ENCODE peak calls at places on chromosomes 11 and 22, in six cellular contexts. One of them, this sample, is unnamed. For H3K9me3, H4K20me1 and H3K4me1, the result is how much of the 10 kb centered on the place peaks cover.

GRCh38 chr22:45632791-45633515 is 38.7 kb upstream of the ATXN10 start:
- DNase-seq in hepatocyte: no peak
- DNase-seq in fibroblast of lung: peak
- DNase-seq in GM23248: no peak
- DNase-seq in SK-N-SH: no peak
- DNase-seq in HCT116: no peak
- DNase-seq in this sample: no peak

GRCh38 chr11:128523616-128524015 is 63.7 kb downstream of the ETS1 start:
- DNase-seq in hepatocyte: no peak
- DNase-seq in fibroblast of lung: peak
- DNase-seq in GM23248: peak
- DNase-seq in SK-N-SH: no peak
- DNase-seq in HCT116: no peak
- DNase-seq in this sample: no peak

GRCh38 chr22:21690401-21690801 is 24.6 kb downstream of the PPIL2 start:
- DNase-seq in hepatocyte: no peak
- DNase-seq in fibroblast of lung: no peak
- DNase-seq in GM23248: no peak
- DNase-seq in SK-N-SH: no peak
- DNase-seq in HCT116: no peak
- DNase-seq in this sample: no peak

GRCh38 chr11:102109896-102110760 is at the start of gene YAP1:
- DNase-seq in hepatocyte: peak
- DNase-seq in fibroblast of lung: peak
- DNase-seq in GM23248: peak
- DNase-seq in SK-N-SH: peak
- DNase-seq in HCT116: peak
- DNase-seq in this sample: no peak

GRCh38 chr11:110029714-110030113 is 63.5 kb upstream of the ZC3H12C start:
- DNase-seq in hepatocyte: no peak
- DNase-seq in fibroblast of lung: no peak
- DNase-seq in GM23248: no peak
- DNase-seq in SK-N-SH: no peak
- DNase-seq in HCT116: no peak
- DNase-seq in this sample: no peak

GRCh38 chr11:107733518-107733917 is 21.7 kb upstream of the SLN start:
- DNase-seq in hepatocyte: no peak
- DNase-seq in fibroblast of lung: peak
- DNase-seq in GM23248: peak
- DNase-seq in SK-N-SH: no peak
- DNase-seq in HCT116: no peak
- DNase-seq in this sample: no peak

GRCh38 chr11:48036011-48036410 is 55.7 kb downstream of the PTPRJ start:
- DNase-seq in hepatocyte: no peak
- DNase-seq in fibroblast of lung: peak
- DNase-seq in GM23248: peak
- DNase-seq in SK-N-SH: no peak
- DNase-seq in HCT116: no peak
- DNase-seq in this sample: no peak

GRCh38 chr11:43316451-43316850 is 4.7 kb downstream of the API5 start:
- DNase-seq in hepatocyte: no peak
- DNase-seq in fibroblast of lung: peak
- DNase-seq in GM23248: peak
- DNase-seq in SK-N-SH: no peak
- DNase-seq in HCT116: no peak
- DNase-seq in this sample: peak

GRCh38 chr11:64499261-64500004 is 91.6 kb upstream of the SLC22A12 start:
- DNase-seq in hepatocyte: no peak
- DNase-seq in fibroblast of lung: no peak
- DNase-seq in GM23248: no peak
- DNase-seq in SK-N-SH: no peak
- DNase-seq in HCT116: no peak
- DNase-seq in this sample: no peak

GRCh38 chr11:1548221-1549070 is 23.6 kb downstream of the DUSP8 start:
- DNase-seq in hepatocyte: peak
- DNase-seq in fibroblast of lung: peak
- DNase-seq in GM23248: peak
- DNase-seq in SK-N-SH: peak
- DNase-seq in HCT116: peak
- DNase-seq in this sample: no peak

GRCh38 chr11:63938481-63939350 is at the start of gene NAA40:
- DNase-seq in hepatocyte: peak
- DNase-seq in fibroblast of lung: peak
- DNase-seq in GM23248: peak
- DNase-seq in SK-N-SH: peak
- DNase-seq in HCT116: peak
- DNase-seq in this sample: peak

GRCh38 chr22:32649515-32650200 is 151.8 kb upstream of the TIMP3 start:
- DNase-seq in hepatocyte: peak
- DNase-seq in fibroblast of lung: peak
- DNase-seq in GM23248: peak
- DNase-seq in SK-N-SH: no peak
- DNase-seq in HCT116: no peak
- DNase-seq in this sample: no peak

GRCh38 chr22:31604746-31605705 is 57.0 kb downstream of the PISD start:
- DNase-seq in hepatocyte: no peak
- DNase-seq in fibroblast of lung: no peak
- DNase-seq in GM23248: no peak
- DNase-seq in SK-N-SH: no peak
- DNase-seq in HCT116: no peak
- DNase-seq in this sample: no peak

GRCh38 chr11:81492923-81493445 is 1240.7 kb downstream of the FAM181B start:
- DNase-seq in hepatocyte: no peak
- DNase-seq in fibroblast of lung: no peak
- DNase-seq in GM23248: no peak
- DNase-seq in SK-N-SH: no peak
- DNase-seq in HCT116: no peak
- DNase-seq in this sample: no peak

GRCh38 chr22:19959043-19959586 is 17.5 kb upstream of the TXNRD2 start:
- DNase-seq in hepatocyte: peak
- DNase-seq in fibroblast of lung: peak
- DNase-seq in GM23248: peak
- DNase-seq in SK-N-SH: peak
- DNase-seq in HCT116: peak
- DNase-seq in this sample: no peak

GRCh38 chr11:66420671-66421476 is at the start of gene NPAS4:
- DNase-seq in hepatocyte: no peak
- DNase-seq in fibroblast of lung: no peak
- DNase-seq in GM23248: no peak
- DNase-seq in SK-N-SH: peak
- DNase-seq in HCT116: no peak
- DNase-seq in this sample: no peak

GRCh38 chr11:9313648-9314290 is 624 bp downstream of the TMEM41B start:
- DNase-seq in hepatocyte: peak
- DNase-seq in fibroblast of lung: peak
- DNase-seq in GM23248: peak
- DNase-seq in SK-N-SH: no peak
- DNase-seq in HCT116: no peak
- DNase-seq in this sample: no peak

GRCh38 chr11:17378655-17379054 is 9.8 kb downstream of the KCNJ11 start:
- DNase-seq in hepatocyte: no peak
- DNase-seq in fibroblast of lung: no peak
- DNase-seq in GM23248: no peak
- DNase-seq in SK-N-SH: no peak
- DNase-seq in HCT116: no peak
- DNase-seq in this sample: no peak

DNA sequence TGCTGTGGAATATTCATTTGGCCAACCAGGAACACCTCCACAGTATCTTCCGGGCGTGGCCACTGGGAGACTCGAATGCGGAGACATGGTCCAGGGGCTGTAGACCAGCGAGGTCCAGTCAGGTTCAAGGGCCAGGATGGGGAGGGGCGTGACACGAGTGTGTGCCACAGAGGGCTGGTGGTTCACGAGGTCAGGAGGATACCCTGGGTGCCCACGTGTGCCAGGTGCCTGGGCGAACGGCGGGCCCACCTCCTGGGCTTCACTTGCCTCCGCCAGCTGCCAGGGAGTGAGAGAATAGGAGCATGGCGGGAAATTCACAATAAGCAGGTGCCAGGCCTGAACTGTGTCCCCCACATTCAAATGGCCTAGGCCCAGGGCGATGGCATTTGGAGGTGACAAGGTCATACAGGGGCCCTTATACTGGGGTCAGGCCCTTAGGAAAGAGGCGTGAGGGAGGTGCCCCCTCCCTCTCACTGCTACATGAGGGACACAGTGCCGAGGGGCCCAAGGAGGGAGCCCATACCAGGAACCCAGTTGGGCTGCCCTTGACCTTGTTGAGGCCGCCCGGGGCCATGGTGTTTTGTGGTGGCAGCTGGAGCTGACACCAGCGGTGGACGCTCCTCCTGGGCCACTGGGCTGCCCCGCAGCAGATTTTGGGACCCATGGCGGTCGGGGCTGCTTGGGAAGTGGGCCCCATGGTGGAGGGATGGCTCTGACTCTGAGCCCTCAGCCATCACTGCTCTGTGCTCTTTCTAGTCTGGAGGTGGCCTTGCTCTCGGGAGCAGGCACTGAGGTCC is 1268.9 kb downstream of the BRD1 start:
- DNase-seq in hepatocyte: no peak
- DNase-seq in fibroblast of lung: no peak
- DNase-seq in GM23248: no peak
- DNase-seq in SK-N-SH: no peak
- DNase-seq in HCT116: no peak
- DNase-seq in this sample: no peak
- H3K9me3 ChIP-seq in hepatocyte: under half
- H3K9me3 ChIP-seq in fibroblast of lung: under half
- H3K9me3 ChIP-seq in GM23248: under half
- H3K9me3 ChIP-seq in SK-N-SH: under half
- H3K9me3 ChIP-seq in HCT116: under half
- H3K9me3 ChIP-seq in this sample: under half

DNA sequence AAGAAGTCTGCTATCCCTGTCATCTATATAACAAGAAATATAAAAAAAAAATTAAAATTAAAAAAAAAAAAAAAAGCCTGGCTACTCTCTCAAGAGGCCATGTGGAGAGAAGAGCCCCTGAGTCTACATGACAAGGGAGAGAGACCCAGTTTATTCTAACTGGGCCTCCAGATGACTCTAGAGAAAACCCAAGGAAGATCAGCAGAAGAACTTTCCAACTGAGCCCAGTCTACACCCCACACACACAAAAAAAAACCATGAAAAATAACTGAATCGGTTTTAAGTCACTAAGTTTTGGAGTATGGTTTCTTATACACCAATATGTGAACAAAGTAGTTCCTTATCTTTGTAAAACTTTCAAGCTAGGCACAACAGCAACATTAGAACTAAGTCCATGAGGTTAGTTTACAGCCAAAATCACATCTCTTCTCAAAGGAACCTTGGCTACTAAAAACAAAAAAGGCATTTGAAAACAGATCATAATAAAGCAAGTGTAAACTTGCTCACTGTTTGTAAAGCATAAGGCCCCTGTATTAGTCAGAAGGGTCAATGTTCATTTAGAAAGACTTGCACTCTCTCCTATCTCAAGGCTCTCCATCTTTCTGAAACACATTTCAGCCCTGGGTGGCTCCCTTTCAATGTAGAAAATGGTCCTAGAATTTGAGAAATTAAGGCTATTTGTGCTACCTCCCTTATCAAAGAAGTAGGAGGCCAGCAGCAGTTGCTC is 67.2 kb downstream of the AMBRA1 start:
- DNase-seq in hepatocyte: no peak
- DNase-seq in fibroblast of lung: no peak
- DNase-seq in GM23248: no peak
- DNase-seq in SK-N-SH: no peak
- DNase-seq in HCT116: no peak
- DNase-seq in this sample: no peak
- H4K20me1 ChIP-seq in hepatocyte: half or more
- H4K20me1 ChIP-seq in fibroblast of lung: under half
- H4K20me1 ChIP-seq in GM23248: under half
- H4K20me1 ChIP-seq in SK-N-SH: half or more
- H4K20me1 ChIP-seq in HCT116: under half
- H4K20me1 ChIP-seq in this sample: half or more

GRCh38 chr11:35144811-35145210 is 5.8 kb downstream of the CD44 start:
- DNase-seq in hepatocyte: no peak
- DNase-seq in fibroblast of lung: peak
- DNase-seq in GM23248: peak
- DNase-seq in SK-N-SH: no peak
- DNase-seq in HCT116: no peak
- DNase-seq in this sample: no peak
- H3K4me1 ChIP-seq in hepatocyte: under half
- H3K4me1 ChIP-seq in fibroblast of lung: under half
- H3K4me1 ChIP-seq in GM23248: half or more
- H3K4me1 ChIP-seq in SK-N-SH: under half
- H3K4me1 ChIP-seq in HCT116: half or more
- H3K4me1 ChIP-seq in this sample: half or more

GRCh38 chr22:48154169-48154942 is 1391.9 kb downstream of the TBC1D22A start:
- DNase-seq in hepatocyte: no peak
- DNase-seq in fibroblast of lung: no peak
- DNase-seq in GM23248: no peak
- DNase-seq in SK-N-SH: no peak
- DNase-seq in HCT116: no peak
- DNase-seq in this sample: peak

GRCh38 chr22:48152154-48152775 is 1389.8 kb downstream of the TBC1D22A start:
- DNase-seq in hepatocyte: no peak
- DNase-seq in fibroblast of lung: no peak
- DNase-seq in GM23248: no peak
- DNase-seq in SK-N-SH: no peak
- DNase-seq in HCT116: no peak
- DNase-seq in this sample: no peak

GRCh38 chr22:48152916-48153315 is 1390.5 kb downstream of the TBC1D22A start:
- DNase-seq in hepatocyte: no peak
- DNase-seq in fibroblast of lung: no peak
- DNase-seq in GM23248: no peak
- DNase-seq in SK-N-SH: no peak
- DNase-seq in HCT116: no peak
- DNase-seq in this sample: no peak

GRCh38 chr22:48153726-48154125 is 1391.3 kb downstream of the TBC1D22A start:
- DNase-seq in hepatocyte: no peak
- DNase-seq in fibroblast of lung: no peak
- DNase-seq in GM23248: no peak
- DNase-seq in SK-N-SH: no peak
- DNase-seq in HCT116: no peak
- DNase-seq in this sample: no peak

GRCh38 chr22:48151641-48152040 is 1389.2 kb downstream of the TBC1D22A start:
- DNase-seq in hepatocyte: no peak
- DNase-seq in fibroblast of lung: no peak
- DNase-seq in GM23248: no peak
- DNase-seq in SK-N-SH: no peak
- DNase-seq in HCT116: no peak
- DNase-seq in this sample: no peak
- H3K9me3 ChIP-seq in hepatocyte: under half
- H3K9me3 ChIP-seq in fibroblast of lung: under half
- H3K9me3 ChIP-seq in GM23248: under half
- H3K9me3 ChIP-seq in SK-N-SH: under half
- H3K9me3 ChIP-seq in HCT116: under half
- H3K9me3 ChIP-seq in this sample: under half

GRCh38 chr11:124791626-124792341 is 8.4 kb downstream of the MSANTD2 start:
- DNase-seq in hepatocyte: no peak
- DNase-seq in fibroblast of lung: no peak
- DNase-seq in GM23248: peak
- DNase-seq in SK-N-SH: no peak
- DNase-seq in HCT116: no peak
- DNase-seq in this sample: no peak
- H4K20me1 ChIP-seq in hepatocyte: half or more
- H4K20me1 ChIP-seq in fibroblast of lung: under half
- H4K20me1 ChIP-seq in GM23248: under half
- H4K20me1 ChIP-seq in SK-N-SH: half or more
- H4K20me1 ChIP-seq in HCT116: under half
- H4K20me1 ChIP-seq in this sample: half or more

This sample was measured in DND-41.